ENCODE peak calls at places on chromosomes 6 and 20, in nine cellular contexts. K is HS-5; Z is effector CD4-positive, alpha-beta T cell; M is GDM1; N is iris pigment epithelial cell; L is gastrocnemius medialis; B is NCI-H460; R is AG04450; J is H7. D is an unnamed sample.

GRCh38 chr6:119076173-119076965 is 2.1 kb downstream of the FAM184A start:
- DNase-seq in K (no peak), Z (no peak), M (no peak), N (no peak), L (no peak), B (no peak), R (no peak), J (no peak), D (no peak)

GRCh38 chr20:6122111-6122872 is 538 bp downstream of the FERMT1 start:
- DNase-seq in K (no peak), Z (no peak), M (no peak), N (peak), L (no peak), B (peak), R (peak), J (peak), D (no peak)

GRCh38 chr6:99522531-99522930 is 7.3 kb upstream of the USP45 start:
- DNase-seq in K (no peak), Z (no peak), M (no peak), N (peak), L (no peak), B (no peak), R (no peak), J (no peak), D (no peak)

GRCh38 chr6:47307362-47308222 is 2.1 kb downstream of the TNFRSF21 start:
- DNase-seq in K (no peak), Z (no peak), M (no peak), N (no peak), L (no peak), B (no peak), R (no peak), J (no peak), D (no peak)

GRCh38 chr20:33657704-33658095 is 4.4 kb upstream of the C20orf144 start:
- DNase-seq in K (no peak), Z (no peak), M (no peak), N (no peak), L (no peak), B (no peak), R (no peak), J (no peak), D (no peak)

GRCh38 chr6:39930540-39930939 is 3.7 kb downstream of the MOCS1 start:
- DNase-seq in K (no peak), Z (no peak), M (no peak), N (no peak), L (peak), B (no peak), R (no peak), J (no peak), D (no peak)

GRCh38 chr20:33713865-33714367 is 6.2 kb downstream of the PXMP4 start:
- DNase-seq in K (no peak), Z (no peak), M (no peak), N (no peak), L (no peak), B (no peak), R (no peak), J (no peak), D (no peak)

GRCh38 chr20:62821726-62822210 is 4.9 kb downstream of the COL9A3 start:
- DNase-seq in K (no peak), Z (no peak), M (no peak), N (no peak), L (no peak), B (no peak), R (no peak), J (no peak), D (no peak)

GRCh38 chr6:3334579-3334978 is 75.8 kb downstream of the PSMG4 start:
- DNase-seq in K (no peak), Z (no peak), M (no peak), N (no peak), L (no peak), B (no peak), R (no peak), J (no peak), D (no peak)

GRCh38 chr20:40493071-40493470 is 196.0 kb downstream of the MAFB start:
- DNase-seq in K (no peak), Z (no peak), M (no peak), N (peak), L (peak), B (no peak), R (no peak), J (no peak), D (no peak)

GRCh38 chr6:83633149-83633548 is 75.8 kb downstream of the SNAP91 start:
- DNase-seq in K (no peak), Z (no peak), M (no peak), N (no peak), L (no peak), B (no peak), R (no peak), J (no peak), D (no peak)

GRCh38 chr6:26570027-26570809 is 26.5 kb upstream of the ABT1 start:
- DNase-seq in K (no peak), Z (no peak), M (no peak), N (no peak), L (no peak), B (no peak), R (no peak), J (no peak), D (no peak)

GRCh38 chr6:112289039-112289566 is 34.7 kb upstream of the LAMA4 start:
- DNase-seq in K (no peak), Z (no peak), M (no peak), N (peak), L (peak), B (no peak), R (peak), J (no peak), D (no peak)

GRCh38 chr6:136563386-136564152 is 13.3 kb upstream of the MAP7 start:
- DNase-seq in K (no peak), Z (no peak), M (no peak), N (no peak), L (no peak), B (no peak), R (no peak), J (no peak), D (no peak)

GRCh38 chr6:34791164-34791841 is 580 bp upstream of the BLTP3A start:
- DNase-seq in K (no peak), Z (peak), M (peak), N (no peak), L (peak), B (no peak), R (no peak), J (peak), D (peak)

GRCh38 chr6:62009445-62009844 is 276.6 kb downstream of the KHDRBS2 start:
- DNase-seq in K (no peak), Z (no peak), M (no peak), N (no peak), L (no peak), B (no peak), R (no peak), J (no peak), D (no peak)

GRCh38 chr6:2725999-2726567 is 24.6 kb downstream of the MYLK4 start:
- DNase-seq in K (no peak), Z (no peak), M (peak), N (peak), L (no peak), B (no peak), R (no peak), J (no peak), D (no peak)

GRCh38 chr20:21352703-21353102 is 44.6 kb downstream of the NKX2-4 start:
- DNase-seq in K (peak), Z (no peak), M (no peak), N (peak), L (no peak), B (no peak), R (peak), J (no peak), D (peak)